ENCODE peak calls at places on chromosomes 16 and 17, in four cellular contexts. One of them, this sample, is unnamed. For H3K9me3, the result is how much of the 10 kb centered on the place peaks cover.

GRCh38 chr17:50257574-50258224 is 16.6 kb upstream of the TMEM92 start:
- DNase-seq in A549: no peak
- DNase-seq in lower lobe of right lung: no peak
- DNase-seq in pancreas: no peak
- DNase-seq in this sample: no peak

GRCh38 chr17:73840829-73841228 is 196.6 kb upstream of the SDK2 start:
- DNase-seq in lower lobe of right lung: no peak
- DNase-seq in A549: no peak
- DNase-seq in pancreas: no peak
- DNase-seq in this sample: peak

GRCh38 chr17:72118588-72119279 is 2.1 kb upstream of the SOX9 start:
- DNase-seq in lower lobe of right lung: no peak
- DNase-seq in pancreas: peak
- DNase-seq in A549: peak
- DNase-seq in this sample: peak

GRCh38 chr17:16339959-16340358 is 13.3 kb downstream of the CENPV start:
- DNase-seq in pancreas: no peak
- DNase-seq in A549: peak
- DNase-seq in lower lobe of right lung: no peak
- DNase-seq in this sample: no peak

GRCh38 chr17:1201132-1201702 is 21.4 kb upstream of the ABR start:
- DNase-seq in lower lobe of right lung: no peak
- DNase-seq in pancreas: no peak
- DNase-seq in A549: no peak
- DNase-seq in this sample: no peak

GRCh38 chr17:77889135-77889505 is 69.4 kb upstream of the TNRC6C start:
- DNase-seq in pancreas: no peak
- DNase-seq in lower lobe of right lung: peak
- DNase-seq in A549: no peak
- DNase-seq in this sample: no peak

GRCh38 chr17:42403150-42403549 is 14.9 kb upstream of the STAT3 start:
- DNase-seq in pancreas: no peak
- DNase-seq in lower lobe of right lung: no peak
- DNase-seq in A549: no peak
- DNase-seq in this sample: no peak

GRCh38 chr17:2837147-2837561 is 40.9 kb downstream of the RAP1GAP2 start:
- DNase-seq in A549: no peak
- DNase-seq in lower lobe of right lung: no peak
- DNase-seq in pancreas: no peak
- DNase-seq in this sample: no peak

GRCh38 chr17:44075598-44076293 is 5.2 kb downstream of the G6PC3 start:
- DNase-seq in pancreas: no peak
- DNase-seq in lower lobe of right lung: peak
- DNase-seq in A549: no peak
- DNase-seq in this sample: no peak

GRCh38 chr16:67259705-67260104 is 10.9 kb downstream of the SLC9A5 start:
- DNase-seq in A549: no peak
- DNase-seq in pancreas: no peak
- DNase-seq in lower lobe of right lung: peak
- DNase-seq in this sample: peak

GRCh38 chr17:40827746-40828453 is 5.5 kb upstream of the KRT10 start:
- DNase-seq in A549: peak
- DNase-seq in pancreas: no peak
- DNase-seq in lower lobe of right lung: no peak
- DNase-seq in this sample: no peak

GRCh38 chr17:29292071-29292991 is 1.6 kb downstream of the NUFIP2 start:
- DNase-seq in A549: peak
- DNase-seq in lower lobe of right lung: peak
- DNase-seq in pancreas: peak
- DNase-seq in this sample: peak

GRCh38 chr17:76537288-76537577 is 276 bp downstream of the CYGB start:
- DNase-seq in pancreas: no peak
- DNase-seq in A549: no peak
- DNase-seq in lower lobe of right lung: no peak
- DNase-seq in this sample: peak

GRCh38 chr17:22267019-22267418 is 574.7 kb downstream of the KCNJ18 start:
- DNase-seq in A549: no peak
- DNase-seq in pancreas: no peak
- DNase-seq in lower lobe of right lung: no peak
- DNase-seq in this sample: no peak
- H3K9me3 ChIP-seq in A549: under half
- H3K9me3 ChIP-seq in pancreas: under half
- H3K9me3 ChIP-seq in lower lobe of right lung: under half
- H3K9me3 ChIP-seq in this sample: under half

DNA sequence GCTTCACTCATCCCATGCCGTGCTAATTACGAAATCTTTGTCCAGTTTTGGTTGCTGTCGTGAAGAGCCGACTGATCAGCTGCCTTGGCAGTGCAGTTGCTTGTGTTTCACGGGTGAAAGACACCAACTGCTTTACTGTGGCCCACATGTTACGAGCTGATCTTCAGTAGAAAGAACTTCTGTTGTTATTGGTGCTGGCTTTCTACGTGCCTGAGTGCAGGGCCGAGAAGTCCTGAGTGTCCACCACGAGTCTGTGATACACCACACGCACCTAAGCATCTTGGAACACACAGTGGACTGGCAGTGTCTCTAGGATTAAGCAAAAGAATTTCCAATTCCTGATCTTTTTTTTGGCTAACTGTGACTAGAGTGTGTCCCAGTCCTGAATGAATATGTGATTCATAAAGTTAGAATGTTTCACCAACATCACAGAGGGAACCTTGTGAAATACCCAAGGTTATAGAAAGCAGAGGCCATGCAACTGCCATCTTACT is 70.4 kb upstream of the CLEC18A start:
- DNase-seq in A549: no peak
- DNase-seq in lower lobe of right lung: no peak
- DNase-seq in pancreas: no peak
- DNase-seq in this sample: no peak
- H3K9me3 ChIP-seq in A549: under half
- H3K9me3 ChIP-seq in lower lobe of right lung: under half
- H3K9me3 ChIP-seq in pancreas: under half
- H3K9me3 ChIP-seq in this sample: under half

GRCh38 chr16:35598696-35599332 is 2139.4 kb downstream of the TP53TG3F start:
- DNase-seq in pancreas: no peak
- DNase-seq in A549: peak
- DNase-seq in lower lobe of right lung: no peak
- DNase-seq in this sample: no peak
- H3K9me3 ChIP-seq in pancreas: under half
- H3K9me3 ChIP-seq in A549: under half
- H3K9me3 ChIP-seq in lower lobe of right lung: under half
- H3K9me3 ChIP-seq in this sample: under half

GRCh38 chr16:27417047-27417671 is 15.2 kb downstream of the IL21R start:
- DNase-seq in pancreas: no peak
- DNase-seq in A549: no peak
- DNase-seq in lower lobe of right lung: no peak
- DNase-seq in this sample: no peak

GRCh38 chr16:27426423-27427408 is 24.7 kb downstream of the IL21R start:
- DNase-seq in lower lobe of right lung: no peak
- DNase-seq in A549: peak
- DNase-seq in pancreas: no peak
- DNase-seq in this sample: no peak

GRCh38 chr16:27424772-27425498 is 23.0 kb downstream of the IL21R start:
- DNase-seq in pancreas: no peak
- DNase-seq in lower lobe of right lung: no peak
- DNase-seq in A549: no peak
- DNase-seq in this sample: no peak

GRCh38 chr16:27425961-27426360 is 24.0 kb downstream of the IL21R start:
- DNase-seq in A549: no peak
- DNase-seq in lower lobe of right lung: no peak
- DNase-seq in pancreas: no peak
- DNase-seq in this sample: no peak

GRCh38 chr16:27421961-27422740 is 20.2 kb downstream of the IL21R start:
- DNase-seq in lower lobe of right lung: no peak
- DNase-seq in A549: no peak
- DNase-seq in pancreas: no peak
- DNase-seq in this sample: no peak
- H3K9me3 ChIP-seq in lower lobe of right lung: under half
- H3K9me3 ChIP-seq in A549: under half
- H3K9me3 ChIP-seq in pancreas: under half
- H3K9me3 ChIP-seq in this sample: under half

GRCh38 chr16:15981382-15981781 is 32.0 kb downstream of the ABCC1 start:
- DNase-seq in lower lobe of right lung: no peak
- DNase-seq in pancreas: no peak
- DNase-seq in A549: no peak
- DNase-seq in this sample: peak
- H3K9me3 ChIP-seq in lower lobe of right lung: under half
- H3K9me3 ChIP-seq in pancreas: under half
- H3K9me3 ChIP-seq in A549: under half
- H3K9me3 ChIP-seq in this sample: under half

DNA sequence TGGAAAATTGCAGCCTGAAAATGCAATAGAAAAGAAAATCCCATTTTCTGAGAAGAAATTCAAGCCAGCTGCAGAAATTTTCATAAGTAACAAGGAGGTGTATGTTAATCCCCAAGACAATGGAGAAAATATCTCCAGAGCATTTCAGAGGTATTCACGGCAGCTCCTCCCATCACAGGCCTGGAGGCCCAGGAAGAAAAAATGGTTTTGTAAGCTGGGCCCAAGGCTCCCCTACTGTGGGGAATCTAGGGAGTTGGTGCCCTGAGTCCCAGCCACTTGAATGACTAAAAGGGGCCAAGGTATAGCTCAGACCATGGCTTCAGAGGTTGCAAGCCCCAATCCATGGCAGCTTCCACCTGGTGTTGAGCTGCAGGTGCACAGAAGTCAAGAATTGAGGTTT is 93.3 kb upstream of the ZNF267 start:
- DNase-seq in lower lobe of right lung: no peak
- DNase-seq in pancreas: no peak
- DNase-seq in A549: no peak
- DNase-seq in this sample: no peak
- H3K9me3 ChIP-seq in lower lobe of right lung: half or more
- H3K9me3 ChIP-seq in pancreas: under half
- H3K9me3 ChIP-seq in A549: under half
- H3K9me3 ChIP-seq in this sample: half or more

GRCh38 chr16:50802000-50802399 is 60.1 kb downstream of the CYLD start:
- DNase-seq in lower lobe of right lung: no peak
- DNase-seq in A549: no peak
- DNase-seq in pancreas: no peak
- DNase-seq in this sample: no peak

GRCh38 chr16:50797456-50797855 is 55.6 kb downstream of the CYLD start:
- DNase-seq in pancreas: no peak
- DNase-seq in A549: no peak
- DNase-seq in lower lobe of right lung: no peak
- DNase-seq in this sample: no peak

GRCh38 chr16:50800074-50800473 is 58.2 kb downstream of the CYLD start:
- DNase-seq in pancreas: no peak
- DNase-seq in lower lobe of right lung: no peak
- DNase-seq in A549: no peak
- DNase-seq in this sample: no peak

GRCh38 chr16:50791522-50791921 is 49.6 kb downstream of the CYLD start:
- DNase-seq in pancreas: no peak
- DNase-seq in lower lobe of right lung: no peak
- DNase-seq in A549: no peak
- DNase-seq in this sample: no peak

DNA sequence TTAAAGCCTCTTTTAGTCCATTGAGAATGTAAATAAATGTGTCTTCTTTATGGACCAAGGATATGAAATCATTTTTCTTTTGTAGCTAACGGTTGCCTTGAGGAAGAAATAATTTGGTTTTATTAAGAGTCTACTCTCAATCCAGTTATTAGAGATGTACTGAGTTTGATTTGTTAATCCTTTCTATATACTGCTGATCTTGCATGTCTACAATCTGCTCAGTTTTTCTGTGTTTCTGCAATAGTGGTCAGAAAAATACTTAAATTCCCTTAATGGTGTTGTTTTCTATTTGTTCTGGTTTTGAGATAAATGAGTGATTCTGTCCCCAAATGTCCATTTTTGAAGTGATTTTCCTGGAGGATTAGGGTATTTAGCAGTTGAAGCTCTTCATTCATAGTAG is 54.9 kb downstream of the CYLD start:
- DNase-seq in A549: no peak
- DNase-seq in lower lobe of right lung: no peak
- DNase-seq in pancreas: no peak
- DNase-seq in this sample: no peak
- H3K9me3 ChIP-seq in A549: under half
- H3K9me3 ChIP-seq in lower lobe of right lung: under half
- H3K9me3 ChIP-seq in pancreas: under half
- H3K9me3 ChIP-seq in this sample: under half